ENCODE peak calls at places on chromosomes 2 and 18, in seven cellular contexts. X is right atrium auricular region, B is ovary, J is cardiac muscle cell, G is epithelial cell of esophagus, P is ascending aorta, V is GM23338. Q is an unnamed sample.

GRCh38 chr2:190648289-190649034 is 421 bp upstream of the NAB1 start:
- DNase-seq in X (peak), B (peak), J (peak), G (peak), P (peak), V (peak), Q (peak)

GRCh38 chr2:58896600-58896999 is 655.5 kb upstream of the FANCL start:
- DNase-seq in X (no peak), B (no peak), J (no peak), G (no peak), P (no peak), V (no peak), Q (peak)

GRCh38 chr2:158512323-158512722 is 55.6 kb downstream of the PKP4 start:
- DNase-seq in X (no peak), B (no peak), J (no peak), G (no peak), P (no peak), V (no peak), Q (no peak)

GRCh38 chr2:55618025-55618648 is 715 bp upstream of the PPP4R3B start:
- DNase-seq in X (no peak), B (no peak), J (peak), G (peak), P (no peak), V (no peak), Q (peak)

GRCh38 chr2:61135510-61135909 is 26.5 kb upstream of the C2orf74 start:
- DNase-seq in X (no peak), B (no peak), J (peak), G (peak), P (no peak), V (peak), Q (peak)

GRCh38 chr2:70830333-70830732 is 5.3 kb downstream of the CD207 start:
- DNase-seq in X (peak), B (no peak), J (peak), G (no peak), P (no peak), V (no peak), Q (peak)

GRCh38 chr2:189261431-189261841 is 81.9 kb upstream of the COL5A2 start:
- DNase-seq in X (no peak), B (no peak), J (peak), G (peak), P (no peak), V (no peak), Q (peak)

GRCh38 chr2:239363946-239364637 is 36.7 kb downstream of the HDAC4 start:
- DNase-seq in X (no peak), B (peak), J (no peak), G (no peak), P (no peak), V (no peak), Q (no peak)

GRCh38 chr2:176658708-176659107 is 389.5 kb downstream of the MTX2 start:
- DNase-seq in X (no peak), B (no peak), J (no peak), G (peak), P (no peak), V (no peak), Q (no peak)

DNA sequence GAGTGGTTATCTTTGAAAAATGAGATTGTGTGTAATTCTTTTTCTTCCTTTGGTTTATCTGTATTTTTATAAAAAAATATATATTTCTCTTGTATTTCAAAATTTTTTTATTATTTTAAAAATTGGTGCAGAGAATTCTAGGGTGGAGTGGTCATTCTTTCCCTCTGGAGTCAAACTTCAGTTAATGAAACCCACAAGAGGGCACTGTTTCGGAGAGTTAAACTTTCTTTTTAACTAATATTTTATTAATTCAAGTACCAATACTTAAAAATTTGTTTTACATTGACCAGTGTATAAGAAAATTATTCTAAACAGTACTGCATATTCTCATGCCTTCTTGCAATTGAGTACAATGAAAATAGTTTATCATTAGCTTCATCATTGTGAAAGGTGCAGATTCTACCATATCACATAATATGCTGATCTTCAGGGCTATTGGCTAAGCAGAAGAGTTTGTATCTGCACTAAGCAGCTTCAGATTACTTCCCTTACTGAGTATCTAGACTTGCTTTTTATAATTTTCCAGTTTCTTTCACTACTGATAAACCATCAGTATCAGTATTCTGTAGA is 50.1 kb downstream of the HS1BP3 start:
- DNase-seq in X (no peak), B (no peak), J (no peak), G (no peak), P (no peak), V (no peak), Q (peak)
- TF ChIP-seq CTCF in X (no peak), B (no peak), J (peak), G (peak), P (peak), V (peak), Q (peak)

DNA sequence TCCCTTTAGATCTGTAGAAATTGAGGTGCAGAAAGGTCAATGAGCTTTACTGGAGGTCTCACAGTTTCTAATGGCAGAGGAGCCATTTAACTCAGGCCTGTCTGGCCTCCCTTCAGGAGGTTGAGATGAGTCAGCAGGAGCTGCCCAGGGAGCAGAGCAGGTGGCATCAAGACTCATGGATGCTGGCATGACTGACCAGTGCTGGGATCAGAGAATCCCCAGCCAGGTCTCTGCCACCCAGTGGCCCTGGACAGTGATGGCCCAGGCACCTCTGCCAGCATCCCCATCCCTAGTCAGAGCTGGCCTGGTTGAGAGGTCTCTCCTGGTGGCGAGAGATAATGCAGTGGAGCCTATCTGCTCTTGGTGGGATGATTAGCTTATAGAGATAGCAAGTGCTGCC is 43.0 kb downstream of the GYPC start:
- DNase-seq in X (no peak), B (no peak), J (no peak), G (no peak), P (no peak), V (no peak), Q (no peak)
- H3K4me3 ChIP-seq in X (no peak), B (no peak), J (no peak), G (no peak), P (no peak), V (no peak), Q (no peak)

GRCh38 chr18:12828116-12829051 is 55.7 kb downstream of the PTPN2 start:
- DNase-seq in X (no peak), B (no peak), J (no peak), G (no peak), P (no peak), V (no peak), Q (no peak)
- TF ChIP-seq CTCF in X (no peak), B (no peak), J (no peak), G (no peak), P (no peak), V (no peak), Q (no peak)

GRCh38 chr2:170685591-170685990 is 29.5 kb upstream of the SP5 start:
- DNase-seq in X (no peak), B (no peak), J (no peak), G (no peak), P (no peak), V (peak), Q (no peak)

GRCh38 chr2:170680172-170680913 is 34.8 kb upstream of the SP5 start:
- DNase-seq in X (no peak), B (no peak), J (no peak), G (no peak), P (no peak), V (peak), Q (no peak)

DNA sequence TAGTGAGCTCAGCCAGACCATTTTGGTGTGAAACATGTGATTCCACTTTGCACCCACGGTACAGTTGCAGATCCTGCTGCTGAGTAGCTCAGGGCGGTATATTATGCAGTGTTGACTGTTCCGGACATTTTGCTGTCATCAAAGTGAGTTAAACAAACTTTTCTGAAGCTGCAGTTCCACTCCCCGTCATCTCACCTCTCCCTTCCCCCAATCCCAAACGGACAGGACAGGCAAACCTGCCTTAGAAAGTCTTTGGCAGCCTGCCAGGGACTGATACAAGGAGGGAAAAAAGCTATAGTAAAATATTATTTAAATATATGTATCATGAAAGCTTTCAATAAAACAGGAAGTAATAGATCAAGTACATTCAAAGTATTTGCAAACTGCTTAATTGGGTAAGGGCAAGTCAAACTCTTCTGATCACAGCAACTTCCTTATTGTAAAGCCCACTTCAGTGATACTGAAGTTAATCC is 35.5 kb upstream of the SP5 start:
- DNase-seq in X (no peak), B (no peak), J (no peak), G (peak), P (no peak), V (peak), Q (peak)
- H3K4me3 ChIP-seq in X (no peak), B (no peak), J (no peak), G (no peak), P (no peak), V (peak), Q (no peak)

DNA sequence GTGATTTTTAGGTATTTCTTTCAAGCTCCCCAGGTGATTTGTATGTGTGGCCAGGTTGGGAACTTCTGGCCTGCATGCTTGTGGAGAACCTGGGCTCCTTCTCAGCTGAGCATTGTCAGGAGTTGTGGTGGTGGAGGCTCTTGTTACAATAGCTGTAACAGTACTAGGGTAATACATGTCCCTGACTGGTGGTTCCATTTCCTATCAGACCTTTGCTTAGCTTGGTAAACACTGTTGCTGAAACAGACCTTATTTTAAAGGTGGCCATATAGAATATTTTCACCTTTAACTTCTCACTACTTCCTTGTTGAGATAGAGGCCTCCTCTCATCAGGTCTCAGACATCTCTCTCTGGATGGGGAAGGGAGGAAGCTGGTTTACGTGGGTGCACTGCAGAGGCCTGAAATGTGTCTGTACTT is 79.2 kb downstream of the SETBP1 start:
- DNase-seq in X (no peak), B (no peak), J (no peak), G (no peak), P (no peak), V (no peak), Q (no peak)
- TF ChIP-seq CTCF in X (no peak), B (no peak), J (no peak), G (no peak), P (no peak), V (no peak), Q (no peak)

GRCh38 chr2:96739633-96740428 is at the start of gene LMAN2L:
- DNase-seq in X (peak), B (peak), J (peak), G (peak), P (peak), V (peak), Q (peak)
- H3K4me3 ChIP-seq in X (peak), B (peak), J (peak), G (peak), P (peak), V (peak), Q (peak)

DNA sequence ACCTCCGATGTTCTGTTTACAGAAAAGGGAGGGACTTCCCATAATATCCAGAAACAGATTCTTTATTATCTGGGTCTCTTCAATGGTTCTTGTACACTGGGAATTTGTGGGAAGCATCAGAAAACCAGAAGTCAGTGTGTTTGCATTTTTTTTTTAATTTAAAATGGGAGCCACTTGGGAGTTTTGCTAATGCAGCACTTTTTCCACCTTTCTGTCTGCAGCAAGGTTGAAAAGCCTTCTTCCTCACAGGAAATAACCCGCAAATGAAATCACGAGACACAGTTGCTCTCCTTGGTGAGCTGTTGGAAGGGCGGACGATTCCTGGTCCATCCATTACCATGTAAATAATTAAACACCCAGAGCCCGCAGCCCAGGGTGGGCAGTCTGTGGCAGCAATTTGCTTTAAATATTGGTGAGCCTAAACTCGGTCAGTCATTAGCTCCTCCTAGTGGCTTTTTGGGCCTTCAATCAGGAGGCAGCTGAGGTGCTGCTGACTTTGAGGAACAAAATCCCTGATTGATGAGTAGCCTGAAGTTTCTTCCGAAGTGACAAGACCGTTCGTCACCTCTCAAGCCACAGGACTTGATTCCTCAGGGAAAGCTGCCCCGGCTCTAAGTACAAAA is 471.5 kb downstream of the EPHA4 start:
- DNase-seq in X (no peak), B (no peak), J (no peak), G (no peak), P (no peak), V (peak), Q (no peak)
- TF ChIP-seq CTCF in X (no peak), B (no peak), J (no peak), G (peak), P (no peak), V (peak), Q (no peak)

Q was measured in fibroblast of the aortic adventitia.